ENCODE peak calls at places on chromosome 16, in six cellular contexts. D is breast epithelium, W is stomach, R is GM12878, B is prostate gland, J is transverse colon. X is an unnamed sample.

GRCh38 chr16:8853150-8853549 is 15.7 kb downstream of the CARHSP1 start:
- DNase-seq in D (no peak), W (no peak), R (no peak), B (no peak), J (no peak), X (no peak)

GRCh38 chr16:72191551-72191950 is 19.6 kb upstream of the PMFBP1 start:
- DNase-seq in D (no peak), W (no peak), R (no peak), B (no peak), J (no peak), X (no peak)

GRCh38 chr16:17994027-17994426 is 342.5 kb downstream of the NPIPA8 start:
- DNase-seq in D (no peak), W (no peak), R (no peak), B (no peak), J (no peak), X (no peak)

GRCh38 chr16:66486773-66487579 is 59.9 kb downstream of the BEAN1 start:
- DNase-seq in D (peak; percentile 43), W (peak; percentile 24), R (no peak), B (no peak), J (no peak), X (no peak)

GRCh38 chr16:83814654-83814985 is 6.8 kb downstream of the HSBP1 start:
- DNase-seq in D (no peak), W (no peak), R (no peak), B (no peak), J (no peak), X (no peak)

GRCh38 chr16:2329532-2329931 is 11.0 kb downstream of the ABCA3 start:
- DNase-seq in D (no peak), W (no peak), R (no peak), B (no peak), J (no peak), X (no peak)

GRCh38 chr16:11557811-11558210 is 28.9 kb downstream of the LITAF start:
- DNase-seq in D (no peak), W (no peak), R (no peak), B (peak; percentile 17), J (no peak), X (no peak)

GRCh38 chr16:2846511-2847310 is 11.3 kb downstream of the PRSS22 start:
- DNase-seq in D (no peak), W (no peak), R (no peak), B (no peak), J (no peak), X (no peak)

DNA sequence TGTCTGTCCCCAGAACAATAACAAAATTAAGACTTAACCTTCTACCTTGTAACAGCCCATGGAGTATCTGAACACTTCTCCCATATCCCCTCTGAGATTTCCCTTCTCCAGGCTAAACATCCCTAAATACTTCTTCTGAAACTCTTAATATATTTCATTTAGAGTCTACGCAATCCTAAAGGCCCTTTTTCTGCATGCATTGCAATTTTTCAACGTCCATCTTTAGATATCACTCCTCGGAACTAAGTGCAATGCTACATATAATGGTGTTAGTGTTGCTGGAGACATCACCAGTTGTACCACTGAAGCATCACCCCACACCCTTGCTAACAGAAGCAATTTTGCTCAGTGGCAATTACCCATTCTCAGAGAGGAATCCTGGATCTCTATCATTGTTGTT is 13.2 kb downstream of the GRIN2A start:
- DNase-seq in D (no peak), W (no peak), R (no peak), B (no peak), J (no peak), X (no peak)
- TF ChIP-seq POLR2AphosphoS5 in D (no peak), W (no peak), R (no peak), B (no peak), J (no peak), X (no peak)

DNA sequence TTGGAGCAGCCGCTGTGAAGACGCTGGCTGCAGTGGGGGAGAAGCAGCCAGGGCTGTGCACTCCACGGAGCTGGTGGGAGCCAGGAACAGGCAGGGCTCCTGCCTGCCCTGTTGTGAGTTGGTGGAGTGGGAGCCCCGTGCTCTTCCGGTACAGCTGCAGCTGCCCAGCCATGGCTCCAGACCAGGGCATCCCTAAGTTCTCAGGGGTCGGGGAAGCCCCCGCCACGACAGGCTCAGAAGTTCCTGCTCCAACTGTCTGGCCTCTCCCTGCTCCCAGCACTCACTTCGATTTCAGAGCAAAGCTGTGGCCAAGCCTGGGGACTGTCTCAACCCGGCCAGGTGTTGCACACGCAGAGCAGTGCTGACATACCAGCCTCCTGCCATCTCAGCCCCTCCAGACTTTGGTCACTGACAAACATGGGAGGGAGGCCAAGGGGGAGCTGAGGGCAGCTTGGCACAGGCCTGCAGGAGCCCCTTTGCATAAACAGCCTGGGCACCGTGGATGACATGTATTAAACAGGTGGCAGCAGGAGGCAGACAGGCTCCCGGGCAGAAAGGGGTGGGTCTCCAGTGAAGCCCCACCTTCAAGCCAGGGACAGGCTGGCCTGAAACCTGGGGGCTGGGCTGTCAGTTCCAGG is 13.9 kb upstream of the KDM8 start:
- DNase-seq in D (no peak), W (peak; percentile 28), R (no peak), B (no peak), J (peak; percentile 64), X (no peak)
- TF ChIP-seq POLR2A in D (no peak), W (no peak), R (no peak), B (no peak), J (no peak), X (no peak)

GRCh38 chr16:81778231-81778630 is 860 bp upstream of the PLCG2 start:
- DNase-seq in D (no peak), W (no peak), R (no peak), B (no peak), J (no peak), X (no peak)
- TF ChIP-seq POLR2AphosphoS5 in D (no peak), W (no peak), R (no peak), B (no peak), J (no peak), X (no peak)

DNA sequence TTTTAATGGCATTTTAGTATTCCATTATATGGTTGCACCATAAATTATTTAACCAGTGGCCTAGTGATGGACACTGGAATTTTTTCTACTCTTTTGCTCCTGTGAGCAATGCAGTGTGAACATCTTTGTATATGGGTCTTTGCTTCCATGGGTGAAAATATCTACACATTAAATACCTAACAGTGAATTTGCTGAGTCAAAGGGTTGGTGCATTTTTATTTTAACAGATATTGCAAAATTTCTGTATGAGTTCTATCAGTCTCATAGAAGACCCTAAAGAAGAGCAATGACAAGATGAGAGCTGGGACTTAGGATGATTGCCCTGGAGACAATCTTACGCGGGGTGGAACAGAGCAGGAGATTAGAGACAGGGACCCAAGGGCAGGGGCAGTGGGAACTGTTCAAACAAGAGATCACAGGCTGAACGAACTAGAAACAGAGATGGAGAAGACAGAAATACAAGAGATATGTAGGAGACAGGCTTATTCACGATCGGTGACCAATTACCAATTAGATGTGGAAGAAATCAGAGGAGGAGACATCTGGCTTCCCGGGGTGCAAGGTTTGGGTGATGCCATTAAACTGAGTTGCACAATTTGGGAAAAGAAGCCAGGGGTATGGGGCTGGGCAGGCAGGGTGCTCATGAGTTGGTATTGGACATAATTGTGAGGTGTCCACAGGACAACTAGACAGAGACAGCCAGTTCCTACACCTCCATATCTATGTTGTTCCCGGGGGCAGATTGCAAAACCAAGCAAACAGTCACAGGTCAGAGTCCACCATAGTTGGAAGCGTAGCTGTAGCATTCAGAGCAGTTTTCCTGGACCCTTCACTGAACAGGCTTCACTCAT is 39.9 kb upstream of the LONP2 start:
- DNase-seq in D (no peak), W (no peak), R (no peak), B (no peak), J (peak; percentile 30), X (no peak)
- TF ChIP-seq POLR2A in D (no peak), W (no peak), R (no peak), B (no peak), J (no peak), X (no peak)

DNA sequence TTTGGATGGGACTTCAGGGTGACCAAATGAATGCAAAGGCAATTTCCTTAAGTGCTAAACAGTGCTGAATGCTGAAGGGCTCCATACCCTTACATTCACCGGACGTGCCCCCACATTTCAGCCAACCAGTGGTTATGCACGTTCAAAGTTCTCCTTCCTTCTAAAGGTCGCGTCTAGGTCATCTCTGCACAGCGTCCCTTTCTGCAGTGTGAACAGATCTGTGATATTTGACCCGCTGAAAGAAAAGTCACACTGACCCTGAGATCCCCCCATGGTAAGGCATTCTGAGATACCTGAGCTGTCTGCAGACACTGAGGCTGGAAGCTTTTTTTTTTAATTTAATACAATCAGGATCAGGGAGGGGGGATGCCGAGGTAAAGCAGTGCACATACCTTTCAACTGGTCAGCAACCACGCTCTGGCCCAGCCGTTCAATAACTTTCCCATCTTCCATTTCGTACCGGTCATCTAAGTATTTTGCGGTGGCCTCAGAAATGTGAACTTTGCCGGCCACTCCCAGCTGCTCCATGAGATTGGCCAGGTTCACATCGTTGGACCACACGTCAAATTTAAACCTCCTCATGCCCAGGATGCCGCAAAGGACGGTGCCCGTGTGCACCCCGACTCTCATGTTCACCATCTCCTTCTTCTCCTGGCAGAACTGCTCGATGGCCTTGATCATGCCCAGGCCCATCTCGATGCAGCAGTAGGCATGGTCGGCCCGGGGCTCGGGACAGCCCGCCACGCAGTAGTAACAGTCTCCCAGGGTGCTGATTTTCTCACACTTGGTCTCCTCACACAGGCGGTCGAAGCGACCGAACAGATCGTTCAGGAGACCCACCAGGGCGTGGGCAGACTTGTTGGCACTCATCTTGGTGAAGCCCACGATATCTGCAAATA is 2.6 kb downstream of the ADCY9 start:
- DNase-seq in D (no peak), W (no peak), R (no peak), B (no peak), J (no peak), X (no peak)
- TF ChIP-seq POLR2AphosphoS5 in D (no peak), W (no peak), R (no peak), B (no peak), J (no peak), X (no peak)

GRCh38 chr16:68285683-68286082 is 21.4 kb downstream of the SLC7A6 start:
- DNase-seq in D (no peak), W (no peak), R (no peak), B (no peak), J (no peak), X (no peak)

GRCh38 chr16:68283346-68283745 is 19.0 kb downstream of the SLC7A6 start:
- DNase-seq in D (no peak), W (no peak), R (no peak), B (no peak), J (no peak), X (no peak)

GRCh38 chr16:68284847-68285246 is 20.5 kb downstream of the SLC7A6 start:
- DNase-seq in D (no peak), W (no peak), R (peak; percentile 66), B (no peak), J (peak; percentile 35), X (no peak)

GRCh38 chr16:68282064-68282452 is 17.7 kb downstream of the SLC7A6 start:
- DNase-seq in D (no peak), W (no peak), R (no peak), B (no peak), J (no peak), X (no peak)

DNA sequence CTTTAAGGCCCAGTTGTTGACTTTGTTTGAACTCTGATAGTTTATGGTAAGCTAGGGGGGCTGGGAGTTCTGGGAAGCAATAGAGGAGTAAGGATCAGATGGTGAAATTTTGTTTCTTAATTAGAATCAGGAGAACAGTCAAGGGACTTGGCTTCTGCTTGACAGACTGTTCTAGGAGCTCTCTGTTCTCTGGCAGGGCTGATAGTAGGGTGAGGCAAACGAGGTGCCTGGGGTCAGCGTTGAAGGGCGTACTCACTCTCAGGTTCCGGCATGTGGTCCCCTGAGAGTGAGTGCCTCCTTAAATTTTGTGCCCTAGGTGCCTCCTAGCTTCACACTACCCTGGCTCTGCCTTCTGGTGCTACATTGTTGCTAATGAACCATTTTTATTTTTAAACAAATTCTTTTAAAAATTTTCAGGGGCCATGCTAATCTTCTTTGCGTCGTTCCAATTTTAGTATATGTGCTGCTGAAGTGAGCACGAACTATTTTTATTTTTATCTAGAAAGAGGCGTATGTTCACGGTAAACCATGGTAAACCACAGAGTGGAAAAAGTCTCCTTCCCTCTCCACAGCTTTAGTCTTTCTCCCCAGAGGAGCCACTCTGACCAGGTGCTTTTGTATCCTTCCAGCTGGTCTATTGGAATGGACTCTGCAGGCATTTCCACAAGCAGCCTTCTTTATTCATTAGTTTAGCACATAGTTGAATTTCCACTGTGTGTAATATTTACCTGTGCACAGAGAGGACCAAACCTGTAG is 19.7 kb downstream of the SLC7A6 start:
- DNase-seq in D (no peak), W (no peak), R (no peak), B (no peak), J (no peak), X (no peak)
- TF ChIP-seq POLR2A in D (no peak), W (no peak), R (no peak), B (no peak), J (no peak), X (peak; percentile 16)

X was measured in GM12891.